ENCODE peak calls at places on chromosome 15, in nine cellular contexts. M is mammary epithelial cell, D is LNCaP clone FGC, B is HFFc6, I is endothelial cell, N is fibroblast of pulmonary artery, U is natural killer cell, W is astrocyte, H is tibial artery. C is an unnamed sample.

GRCh38 chr15:90691982-90692773 is 25.0 kb upstream of the BLM start:
- DNase-seq in M (no peak), D (no peak), B (no peak), I (no peak), N (no peak), U (no peak), W (no peak), H (no peak), C (no peak)

GRCh38 chr15:41043276-41043675 is 72.8 kb downstream of the INO80 start:
- DNase-seq in M (no peak), D (no peak), B (peak), I (no peak), N (peak), U (no peak), W (peak), H (no peak), C (peak)

GRCh38 chr15:64209680-64210334 is 47.0 kb upstream of the PPIB start:
- DNase-seq in M (peak), D (peak), B (peak), I (no peak), N (peak), U (no peak), W (peak), H (no peak), C (peak)

GRCh38 chr15:76147906-76148553 is 88.2 kb downstream of the TMEM266 start:
- DNase-seq in M (peak), D (no peak), B (no peak), I (peak), N (peak), U (peak), W (no peak), H (peak), C (peak)

GRCh38 chr15:60208708-60209107 is 189.1 kb downstream of the ANXA2 start:
- DNase-seq in M (peak), D (no peak), B (no peak), I (no peak), N (peak), U (no peak), W (no peak), H (no peak), C (peak)

GRCh38 chr15:60844431-60845174 is 365.7 kb upstream of the ICE2 start:
- DNase-seq in M (no peak), D (no peak), B (no peak), I (no peak), N (no peak), U (peak), W (no peak), H (no peak), C (no peak)

GRCh38 chr15:40930430-40931299 is 1.5 kb downstream of the DLL4 start:
- DNase-seq in M (peak), D (no peak), B (no peak), I (peak), N (peak), U (no peak), W (peak), H (no peak), C (peak)

GRCh38 chr15:63832620-63833245 is 1.0 kb downstream of the HERC1 start:
- DNase-seq in M (no peak), D (no peak), B (no peak), I (no peak), N (peak), U (no peak), W (no peak), H (no peak), C (peak)

GRCh38 chr15:91302588-91303439 is 202.8 kb downstream of the SV2B start:
- DNase-seq in M (peak), D (peak), B (peak), I (peak), N (peak), U (no peak), W (peak), H (no peak), C (peak)

DNA sequence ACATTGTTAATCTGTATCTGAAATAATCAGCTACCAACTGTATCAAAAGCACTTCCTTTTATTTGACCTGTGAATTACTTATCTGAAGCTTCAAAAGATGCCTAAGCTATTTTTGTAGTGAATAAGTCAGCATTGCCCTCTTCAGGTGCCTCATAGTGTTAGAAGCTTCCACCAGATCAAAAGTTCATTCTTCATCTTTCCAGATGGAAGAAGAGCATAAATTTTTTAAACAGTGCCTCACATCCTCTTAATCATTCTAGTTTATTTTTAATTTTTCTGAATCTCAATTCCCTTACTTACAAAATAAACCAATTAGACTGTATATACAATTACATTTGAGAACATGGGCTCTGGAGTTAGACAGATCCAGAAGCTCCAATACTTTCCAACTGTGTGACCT is 65.0 kb downstream of the MYO5A start:
- DNase-seq in M (peak), D (no peak), B (peak), I (no peak), N (peak), U (no peak), W (no peak), H (no peak), C (peak)
- TF ChIP-seq CTCF in M (peak), D (peak), B (peak), I (no peak), N (peak), U (no peak), W (no peak), H (no peak), C (no peak)

GRCh38 chr15:74788042-74788715 is 6.3 kb downstream of the CSK start:
- DNase-seq in M (no peak), D (no peak), B (no peak), I (no peak), N (no peak), U (no peak), W (no peak), H (no peak), C (no peak)

GRCh38 chr15:74789741-74790079 is 7.8 kb downstream of the CSK start:
- DNase-seq in M (no peak), D (no peak), B (no peak), I (no peak), N (no peak), U (no peak), W (no peak), H (no peak), C (no peak)

GRCh38 chr15:74788716-74789151 is 6.9 kb downstream of the CSK start:
- DNase-seq in M (no peak), D (no peak), B (no peak), I (no peak), N (no peak), U (peak), W (no peak), H (no peak), C (no peak)

GRCh38 chr15:74790080-74790916 is 8.4 kb downstream of the CSK start:
- DNase-seq in M (no peak), D (no peak), B (peak), I (no peak), N (peak), U (no peak), W (peak), H (peak), C (peak)

GRCh38 chr15:74789171-74789627 is 7.3 kb downstream of the CSK start:
- DNase-seq in M (no peak), D (no peak), B (no peak), I (no peak), N (no peak), U (no peak), W (no peak), H (no peak), C (peak)
- TF ChIP-seq CTCF in M (no peak), D (no peak), B (no peak), I (no peak), N (no peak), U (no peak), W (no peak), H (no peak), C (no peak)

GRCh38 chr15:78506971-78507830 is at the start of gene HYKK:
- DNase-seq in M (peak), D (peak), B (peak), I (peak), N (peak), U (peak), W (peak), H (peak), C (peak)
- TF ChIP-seq CTCF in M (peak), D (peak), B (no peak), I (no peak), N (no peak), U (no peak), W (no peak), H (peak), C (no peak)

DNA sequence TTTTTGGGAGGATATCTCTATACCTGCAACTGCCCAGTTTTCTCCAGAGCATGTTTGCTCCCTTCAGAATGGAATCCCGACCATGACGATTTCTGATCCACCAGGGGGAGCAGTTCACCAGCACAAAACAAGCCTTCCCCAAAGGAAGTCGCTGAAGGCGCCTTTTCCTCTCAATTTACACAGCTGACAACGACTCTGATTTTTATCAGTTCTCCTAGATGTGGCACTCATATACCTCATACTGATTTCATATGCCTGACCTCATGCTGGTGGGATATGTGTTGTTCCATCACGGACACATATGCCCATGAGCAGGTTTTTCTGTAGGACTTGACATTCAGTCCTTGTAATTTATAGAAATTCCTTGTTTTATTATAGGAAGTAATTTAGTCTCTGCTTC is 1028.2 kb downstream of the MCTP2 start:
- DNase-seq in M (peak), D (peak), B (peak), I (peak), N (peak), U (peak), W (peak), H (peak), C (peak)
- TF ChIP-seq CTCF in M (peak), D (peak), B (peak), I (peak), N (peak), U (peak), W (peak), H (peak), C (peak)

DNA sequence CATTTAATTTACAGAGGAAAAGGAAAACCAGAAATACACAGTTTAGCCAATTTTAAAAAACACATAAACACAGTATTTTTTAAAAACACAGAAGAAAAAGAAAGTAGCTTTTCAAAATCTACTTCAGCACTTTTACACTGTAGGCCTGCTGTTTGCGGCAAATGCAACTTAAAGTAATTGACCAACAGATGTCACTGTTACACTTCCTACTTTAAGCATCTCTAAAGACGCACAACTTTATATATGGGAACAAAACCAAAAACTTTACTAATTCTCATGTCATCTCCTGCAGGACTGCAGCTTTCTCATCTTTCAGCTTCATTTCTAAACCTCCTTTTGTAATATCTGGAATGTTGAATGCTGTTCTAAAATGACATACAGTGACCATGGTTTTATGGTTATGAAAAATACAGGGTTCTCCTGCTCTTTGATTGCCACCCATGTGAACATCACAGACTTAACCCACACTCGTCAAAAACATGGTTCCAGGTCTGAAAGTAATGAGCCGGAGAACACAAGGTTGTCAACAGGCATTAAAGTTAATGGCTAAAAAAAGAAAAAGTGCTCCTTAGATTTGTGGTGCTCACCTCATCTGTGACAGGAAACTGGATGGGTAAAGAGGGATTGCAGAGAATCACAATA is 107.9 kb downstream of the FMN1 start:
- DNase-seq in M (peak), D (peak), B (peak), I (no peak), N (peak), U (no peak), W (peak), H (no peak), C (peak)
- TF ChIP-seq CTCF in M (peak), D (peak), B (peak), I (no peak), N (peak), U (peak), W (peak), H (no peak), C (peak)

C was measured in MCF 10A.